ENCODE peak calls at places on chromosome 3, in six cellular contexts. One of them, this sample, is unnamed. For H3K4me1, the result is how much of the 10 kb centered on the place peaks cover.

GRCh38 chr3:122577409-122578028 is at the start of gene PARP15:
- DNase-seq in breast epithelium: no peak
- DNase-seq in endothelial cell of umbilical vein: peak
- DNase-seq in HCT116: no peak
- DNase-seq in suprapubic skin: no peak
- DNase-seq in stomach: no peak
- DNase-seq in this sample: no peak

GRCh38 chr3:63687569-63688233 is 35.2 kb downstream of the SNTN start:
- DNase-seq in breast epithelium: no peak
- DNase-seq in endothelial cell of umbilical vein: no peak
- DNase-seq in HCT116: no peak
- DNase-seq in suprapubic skin: no peak
- DNase-seq in stomach: no peak
- DNase-seq in this sample: no peak

GRCh38 chr3:3551976-3552375 is 247.3 kb upstream of the LRRN1 start:
- DNase-seq in breast epithelium: no peak
- DNase-seq in endothelial cell of umbilical vein: no peak
- DNase-seq in HCT116: no peak
- DNase-seq in suprapubic skin: no peak
- DNase-seq in stomach: no peak
- DNase-seq in this sample: no peak

GRCh38 chr3:55571913-55572312 is 84.8 kb upstream of the WNT5A start:
- DNase-seq in breast epithelium: peak
- DNase-seq in endothelial cell of umbilical vein: no peak
- DNase-seq in HCT116: no peak
- DNase-seq in suprapubic skin: no peak
- DNase-seq in stomach: no peak
- DNase-seq in this sample: no peak

GRCh38 chr3:87771338-87772059 is 287.3 kb downstream of the CGGBP1 start:
- DNase-seq in breast epithelium: no peak
- DNase-seq in endothelial cell of umbilical vein: peak
- DNase-seq in HCT116: peak
- DNase-seq in suprapubic skin: no peak
- DNase-seq in stomach: no peak
- DNase-seq in this sample: no peak

GRCh38 chr3:11613851-11614491 is 29.7 kb downstream of the VGLL4 start:
- DNase-seq in breast epithelium: no peak
- DNase-seq in endothelial cell of umbilical vein: no peak
- DNase-seq in HCT116: no peak
- DNase-seq in suprapubic skin: no peak
- DNase-seq in stomach: no peak
- DNase-seq in this sample: no peak

GRCh38 chr3:178062126-178062525 is 474.1 kb upstream of the KCNMB2 start:
- DNase-seq in breast epithelium: no peak
- DNase-seq in endothelial cell of umbilical vein: peak
- DNase-seq in HCT116: no peak
- DNase-seq in suprapubic skin: no peak
- DNase-seq in stomach: no peak
- DNase-seq in this sample: no peak

GRCh38 chr3:49703443-49703927 is 14.1 kb downstream of the RNF123 start:
- DNase-seq in breast epithelium: no peak
- DNase-seq in endothelial cell of umbilical vein: peak
- DNase-seq in HCT116: peak
- DNase-seq in suprapubic skin: no peak
- DNase-seq in stomach: peak
- DNase-seq in this sample: no peak

GRCh38 chr3:195168009-195168759 is 102.8 kb downstream of the XXYLT1 start:
- DNase-seq in breast epithelium: no peak
- DNase-seq in endothelial cell of umbilical vein: no peak
- DNase-seq in HCT116: no peak
- DNase-seq in suprapubic skin: no peak
- DNase-seq in stomach: no peak
- DNase-seq in this sample: no peak

GRCh38 chr3:16254933-16255725 is 9.6 kb downstream of the DPH3 start:
- DNase-seq in breast epithelium: no peak
- DNase-seq in endothelial cell of umbilical vein: no peak
- DNase-seq in HCT116: no peak
- DNase-seq in suprapubic skin: no peak
- DNase-seq in stomach: no peak
- DNase-seq in this sample: no peak

GRCh38 chr3:146223401-146224373 is 27.2 kb downstream of the PLSCR4 start:
- DNase-seq in breast epithelium: no peak
- DNase-seq in endothelial cell of umbilical vein: peak
- DNase-seq in HCT116: no peak
- DNase-seq in suprapubic skin: no peak
- DNase-seq in stomach: no peak
- DNase-seq in this sample: no peak

GRCh38 chr3:16427309-16427965 is 86.1 kb downstream of the RFTN1 start:
- DNase-seq in breast epithelium: no peak
- DNase-seq in endothelial cell of umbilical vein: no peak
- DNase-seq in HCT116: no peak
- DNase-seq in suprapubic skin: no peak
- DNase-seq in stomach: no peak
- DNase-seq in this sample: no peak

GRCh38 chr3:2659896-2660295 is 450.3 kb downstream of the IL5RA start:
- DNase-seq in breast epithelium: no peak
- DNase-seq in endothelial cell of umbilical vein: no peak
- DNase-seq in HCT116: no peak
- DNase-seq in suprapubic skin: no peak
- DNase-seq in stomach: no peak
- DNase-seq in this sample: no peak

GRCh38 chr3:177350051-177350565 is 152.8 kb upstream of the TBL1XR1 start:
- DNase-seq in breast epithelium: no peak
- DNase-seq in endothelial cell of umbilical vein: peak
- DNase-seq in HCT116: no peak
- DNase-seq in suprapubic skin: no peak
- DNase-seq in stomach: no peak
- DNase-seq in this sample: no peak

GRCh38 chr3:51391566-51392300 is 648 bp downstream of the RBM15B start:
- DNase-seq in breast epithelium: no peak
- DNase-seq in endothelial cell of umbilical vein: peak
- DNase-seq in HCT116: no peak
- DNase-seq in suprapubic skin: peak
- DNase-seq in stomach: peak
- DNase-seq in this sample: no peak
- TF ChIP-seq POLR2A in breast epithelium: no peak
- TF ChIP-seq POLR2A in endothelial cell of umbilical vein: no peak
- TF ChIP-seq POLR2A in HCT116: no peak
- TF ChIP-seq POLR2A in suprapubic skin: no peak
- TF ChIP-seq POLR2A in stomach: no peak
- TF ChIP-seq POLR2A in this sample: no peak

DNA sequence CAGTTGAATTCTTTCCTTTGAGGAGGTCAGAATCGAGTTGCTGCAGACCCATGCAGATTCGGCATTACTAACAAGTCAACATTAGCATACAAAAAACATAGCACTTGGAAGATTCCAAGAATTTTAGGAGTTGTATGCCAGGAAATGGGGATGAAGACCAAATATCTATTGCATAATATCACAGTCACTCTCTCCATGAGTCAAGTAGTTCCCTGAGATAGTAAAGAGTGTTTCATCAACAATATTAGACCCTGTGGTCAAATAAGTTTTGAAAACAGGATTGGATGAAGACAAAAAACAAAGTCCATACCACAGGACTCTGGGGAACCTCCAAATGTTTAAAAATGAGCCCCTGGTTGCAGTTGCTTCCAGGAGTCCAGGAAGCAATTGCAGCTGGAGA is 11.0 kb upstream of the FYCO1 start:
- DNase-seq in breast epithelium: no peak
- DNase-seq in endothelial cell of umbilical vein: no peak
- DNase-seq in HCT116: no peak
- DNase-seq in suprapubic skin: no peak
- DNase-seq in stomach: no peak
- DNase-seq in this sample: no peak
- TF ChIP-seq POLR2AphosphoS5 in breast epithelium: no peak
- TF ChIP-seq POLR2AphosphoS5 in endothelial cell of umbilical vein: no peak
- TF ChIP-seq POLR2AphosphoS5 in HCT116: no peak
- TF ChIP-seq POLR2AphosphoS5 in suprapubic skin: no peak
- TF ChIP-seq POLR2AphosphoS5 in stomach: no peak
- TF ChIP-seq POLR2AphosphoS5 in this sample: no peak

DNA sequence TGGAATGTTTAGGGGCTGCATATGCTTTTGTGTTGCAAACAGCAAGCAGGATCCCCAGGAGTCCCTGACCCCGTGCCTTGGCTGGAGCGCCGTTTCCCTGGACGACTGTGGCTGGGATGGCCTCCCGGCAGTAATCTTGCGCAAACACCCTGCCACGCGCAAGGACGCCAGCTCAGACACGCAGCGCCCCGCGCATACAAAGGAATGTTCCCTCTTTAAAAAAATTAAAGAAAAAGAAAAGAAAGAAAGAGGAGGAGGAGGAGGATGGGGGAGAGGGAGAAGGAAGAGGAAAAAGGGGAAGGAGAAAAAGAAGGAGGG is 28.2 kb downstream of the ZIC4 start:
- DNase-seq in breast epithelium: no peak
- DNase-seq in endothelial cell of umbilical vein: no peak
- DNase-seq in HCT116: no peak
- DNase-seq in suprapubic skin: no peak
- DNase-seq in stomach: no peak
- DNase-seq in this sample: peak
- H3K4me1 ChIP-seq in breast epithelium: under half
- H3K4me1 ChIP-seq in endothelial cell of umbilical vein: under half
- H3K4me1 ChIP-seq in HCT116: under half
- H3K4me1 ChIP-seq in suprapubic skin: under half
- H3K4me1 ChIP-seq in stomach: under half
- H3K4me1 ChIP-seq in this sample: under half

GRCh38 chr3:73624363-73625123 is at the start of gene PDZRN3:
- DNase-seq in breast epithelium: peak
- DNase-seq in endothelial cell of umbilical vein: peak
- DNase-seq in HCT116: no peak
- DNase-seq in suprapubic skin: peak
- DNase-seq in stomach: peak
- DNase-seq in this sample: no peak
- TF ChIP-seq POLR2A in breast epithelium: no peak
- TF ChIP-seq POLR2A in endothelial cell of umbilical vein: no peak
- TF ChIP-seq POLR2A in HCT116: no peak
- TF ChIP-seq POLR2A in suprapubic skin: peak
- TF ChIP-seq POLR2A in stomach: no peak
- TF ChIP-seq POLR2A in this sample: peak

GRCh38 chr3:141940204-141940776 is 63.8 kb downstream of the ATP1B3 start:
- DNase-seq in breast epithelium: peak
- DNase-seq in endothelial cell of umbilical vein: peak
- DNase-seq in HCT116: peak
- DNase-seq in suprapubic skin: peak
- DNase-seq in stomach: no peak
- DNase-seq in this sample: no peak
- TF ChIP-seq POLR2AphosphoS5 in breast epithelium: no peak
- TF ChIP-seq POLR2AphosphoS5 in endothelial cell of umbilical vein: peak
- TF ChIP-seq POLR2AphosphoS5 in HCT116: peak
- TF ChIP-seq POLR2AphosphoS5 in suprapubic skin: no peak
- TF ChIP-seq POLR2AphosphoS5 in stomach: no peak
- TF ChIP-seq POLR2AphosphoS5 in this sample: no peak

GRCh38 chr3:135851201-135852061 is 114.1 kb upstream of the PPP2R3A start:
- DNase-seq in breast epithelium: no peak
- DNase-seq in endothelial cell of umbilical vein: no peak
- DNase-seq in HCT116: no peak
- DNase-seq in suprapubic skin: no peak
- DNase-seq in stomach: no peak
- DNase-seq in this sample: no peak

GRCh38 chr3:135844381-135844780 is 121.1 kb upstream of the PPP2R3A start:
- DNase-seq in breast epithelium: no peak
- DNase-seq in endothelial cell of umbilical vein: no peak
- DNase-seq in HCT116: no peak
- DNase-seq in suprapubic skin: no peak
- DNase-seq in stomach: no peak
- DNase-seq in this sample: no peak

GRCh38 chr3:135849827-135850226 is 115.7 kb upstream of the PPP2R3A start:
- DNase-seq in breast epithelium: no peak
- DNase-seq in endothelial cell of umbilical vein: no peak
- DNase-seq in HCT116: no peak
- DNase-seq in suprapubic skin: no peak
- DNase-seq in stomach: no peak
- DNase-seq in this sample: no peak

GRCh38 chr3:135853981-135854380 is 111.5 kb upstream of the PPP2R3A start:
- DNase-seq in breast epithelium: no peak
- DNase-seq in endothelial cell of umbilical vein: no peak
- DNase-seq in HCT116: no peak
- DNase-seq in suprapubic skin: no peak
- DNase-seq in stomach: no peak
- DNase-seq in this sample: no peak

DNA sequence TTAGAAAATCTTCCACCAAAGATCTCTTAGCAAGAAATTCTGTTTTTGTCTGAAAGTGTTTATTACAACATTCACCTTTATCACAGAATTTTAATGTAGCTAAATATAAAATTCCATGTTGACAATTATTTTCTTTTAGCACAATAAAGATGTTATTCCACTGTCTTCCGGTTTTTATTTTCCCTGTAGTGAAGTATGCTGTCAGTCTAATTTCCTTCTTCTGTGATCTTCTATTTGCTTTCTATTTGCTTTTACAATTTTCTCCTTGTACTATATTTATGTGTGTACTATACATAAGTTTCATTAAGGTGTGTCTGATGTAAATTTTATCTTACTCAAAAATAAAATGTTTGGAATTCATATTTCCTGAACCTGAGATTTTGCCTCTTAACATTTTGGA is 117.5 kb upstream of the PPP2R3A start:
- DNase-seq in breast epithelium: no peak
- DNase-seq in endothelial cell of umbilical vein: no peak
- DNase-seq in HCT116: no peak
- DNase-seq in suprapubic skin: no peak
- DNase-seq in stomach: no peak
- DNase-seq in this sample: no peak
- H3K4me1 ChIP-seq in breast epithelium: under half
- H3K4me1 ChIP-seq in endothelial cell of umbilical vein: under half
- H3K4me1 ChIP-seq in HCT116: under half
- H3K4me1 ChIP-seq in suprapubic skin: under half
- H3K4me1 ChIP-seq in stomach: under half
- H3K4me1 ChIP-seq in this sample: under half

DNA sequence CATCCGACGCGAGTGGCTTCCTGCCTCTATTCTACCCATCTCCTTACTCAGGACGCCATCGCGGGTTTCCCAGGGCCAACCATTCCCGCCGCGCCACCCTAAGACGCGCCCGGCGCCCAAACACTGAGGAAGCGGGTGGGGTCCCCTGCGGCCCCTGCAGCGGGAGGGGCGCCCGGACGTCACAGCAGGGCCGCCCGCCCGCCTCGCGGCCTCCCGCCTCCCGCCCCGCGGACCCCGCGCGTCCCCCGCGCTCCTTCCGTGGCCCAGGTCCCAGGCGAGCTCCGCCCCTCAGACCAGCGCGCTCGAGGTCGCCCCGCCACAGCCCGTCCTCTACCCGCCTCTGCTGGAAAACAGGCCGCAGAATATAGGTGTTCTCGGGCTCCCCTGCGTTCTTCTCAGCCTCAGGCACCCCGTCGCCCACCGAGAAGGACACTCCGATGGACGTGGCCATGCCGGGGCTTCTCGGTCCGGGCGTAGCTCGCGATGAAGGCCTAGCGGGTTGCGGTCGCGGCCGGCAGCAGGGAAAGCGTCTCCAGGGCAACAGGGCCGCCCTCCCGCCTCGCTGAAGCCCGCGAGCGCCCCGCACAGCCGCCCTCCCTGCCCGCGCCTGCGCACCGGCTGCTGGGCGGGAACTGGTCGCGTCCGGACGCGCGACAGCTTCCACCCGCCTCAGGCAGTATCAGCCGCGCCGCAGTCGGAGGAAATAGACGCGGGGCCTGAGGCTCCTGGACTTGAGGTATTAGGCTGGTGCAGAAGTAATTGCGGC is at the start of gene DYNLT2B:
- DNase-seq in breast epithelium: peak
- DNase-seq in endothelial cell of umbilical vein: peak
- DNase-seq in HCT116: peak
- DNase-seq in suprapubic skin: peak
- DNase-seq in stomach: peak
- DNase-seq in this sample: no peak
- TF ChIP-seq POLR2A in breast epithelium: peak
- TF ChIP-seq POLR2A in endothelial cell of umbilical vein: peak
- TF ChIP-seq POLR2A in HCT116: peak
- TF ChIP-seq POLR2A in suprapubic skin: peak
- TF ChIP-seq POLR2A in stomach: no peak
- TF ChIP-seq POLR2A in this sample: peak